ENCODE peak calls at places on chromosomes 6 and 20, in four cellular contexts. I is WTC11, N is SK-N-SH, A is K562. V is an unnamed sample.

GRCh38 chr6:161228096-161228495 is 45.8 kb downstream of the AGPAT4 start:
- DNase-seq in I (no peak), N (no peak), A (no peak), V (no peak)

GRCh38 chr6:106097368-106098231 is 11.5 kb downstream of the PRDM1 start:
- DNase-seq in I (no peak), N (no peak), A (no peak), V (peak; percentile 78)

GRCh38 chr6:148396926-148397325 is 54.3 kb downstream of the SASH1 start:
- DNase-seq in I (no peak), N (no peak), A (no peak), V (no peak)

GRCh38 chr6:145813285-145814034 is 1.1 kb downstream of the FBXO30 start:
- DNase-seq in I (no peak), N (peak; percentile 4), A (peak; percentile 49), V (no peak)

GRCh38 chr20:3801846-3802245 is 5.7 kb downstream of the CDC25B start:
- DNase-seq in I (no peak), N (no peak), A (no peak), V (no peak)

GRCh38 chr6:84549912-84550311 is 214.5 kb downstream of the TBX18 start:
- DNase-seq in I (peak; percentile 46), N (peak; percentile 16), A (peak; percentile 7), V (no peak)

GRCh38 chr6:128803911-128804310 is 79.0 kb upstream of the LAMA2 start:
- DNase-seq in I (no peak), N (no peak), A (no peak), V (no peak)

GRCh38 chr6:111565316-111566221 is 40.1 kb downstream of the TRAF3IP2 start:
- DNase-seq in I (peak; percentile 51), N (no peak), A (no peak), V (no peak)

GRCh38 chr6:139290787-139291294 is 957 bp downstream of the TXLNB start:
- DNase-seq in I (no peak), N (no peak), A (no peak), V (peak; percentile 88)

GRCh38 chr6:131197716-131198115 is 62.4 kb downstream of the AKAP7 start:
- DNase-seq in I (no peak), N (no peak), A (no peak), V (no peak)

GRCh38 chr6:166950443-166950821 is 5.9 kb downstream of the RNASET2 start:
- DNase-seq in I (no peak), N (no peak), A (no peak), V (no peak)

GRCh38 chr6:144023216-144023615 is 15.2 kb upstream of the PLAGL1 start:
- DNase-seq in I (no peak), N (no peak), A (no peak), V (no peak)

GRCh38 chr6:125818225-125818657 is 27.5 kb downstream of the NCOA7 start:
- DNase-seq in I (no peak), N (no peak), A (no peak), V (no peak)

GRCh38 chr20:40286991-40287531 is 402.0 kb downstream of the MAFB start:
- DNase-seq in I (no peak), N (peak; percentile 80), A (no peak), V (no peak)

GRCh38 chr6:106356382-106356781 is 4.1 kb upstream of the CRYBG1 start:
- DNase-seq in I (no peak), N (no peak), A (no peak), V (no peak)

GRCh38 chr6:167937301-167937700 is 60.2 kb upstream of the KIF25 start:
- DNase-seq in I (no peak), N (no peak), A (no peak), V (no peak)

GRCh38 chr20:51462566-51463276 is 79.8 kb downstream of the NFATC2 start:
- DNase-seq in I (no peak), N (peak; percentile 59), A (no peak), V (no peak)

GRCh38 chr20:46202758-46203509 is 84.8 kb downstream of the CD40 start:
- DNase-seq in I (no peak), N (peak; percentile 60), A (no peak), V (no peak)

GRCh38 chr6:139376604-139377218 is 2.3 kb upstream of the CITED2 start:
- DNase-seq in I (peak; percentile 15), N (no peak), A (peak; percentile 22), V (no peak)

GRCh38 chr20:5127204-5127858 is 523 bp downstream of the CDS2 start:
- DNase-seq in I (peak; percentile 49), N (peak; percentile 70), A (peak; percentile 26), V (peak; percentile 43)

DNA sequence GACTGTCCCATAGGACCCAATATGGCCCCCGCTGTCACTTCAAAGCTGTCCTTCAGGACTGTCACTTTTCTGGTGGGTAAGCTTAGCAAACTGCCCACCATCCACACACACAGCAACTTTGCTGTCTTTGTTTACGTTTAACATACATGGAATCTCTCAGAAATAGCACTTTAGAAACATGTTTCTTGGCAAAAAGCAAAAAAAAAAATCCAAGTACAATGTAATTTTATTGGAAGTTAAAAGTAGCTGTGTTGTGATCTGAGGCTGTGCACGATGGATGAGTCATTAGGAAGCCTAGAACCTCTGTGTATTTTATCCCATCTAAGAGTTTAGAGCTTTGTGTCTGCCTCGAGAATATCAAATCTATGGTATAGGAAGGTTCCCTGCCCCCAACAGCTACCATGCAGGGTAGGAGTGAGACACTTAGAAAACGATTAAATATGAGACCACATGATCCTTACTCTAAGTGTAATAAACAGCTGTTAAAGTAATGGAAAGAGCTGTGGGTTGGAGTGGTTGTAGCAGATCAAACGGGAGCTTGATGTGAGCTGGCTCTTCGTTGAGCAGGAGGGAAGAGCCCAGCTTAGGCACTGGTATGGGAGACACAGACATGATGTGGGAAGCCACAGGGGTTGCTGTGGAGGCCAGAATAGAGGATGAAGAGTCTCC is 119.5 kb downstream of the PLEKHG1 start:
- DNase-seq in I (no peak), N (no peak), A (no peak), V (no peak)
- TF ChIP-seq USF1 in I (no peak), N (no peak), A (no peak), V (no peak)

DNA sequence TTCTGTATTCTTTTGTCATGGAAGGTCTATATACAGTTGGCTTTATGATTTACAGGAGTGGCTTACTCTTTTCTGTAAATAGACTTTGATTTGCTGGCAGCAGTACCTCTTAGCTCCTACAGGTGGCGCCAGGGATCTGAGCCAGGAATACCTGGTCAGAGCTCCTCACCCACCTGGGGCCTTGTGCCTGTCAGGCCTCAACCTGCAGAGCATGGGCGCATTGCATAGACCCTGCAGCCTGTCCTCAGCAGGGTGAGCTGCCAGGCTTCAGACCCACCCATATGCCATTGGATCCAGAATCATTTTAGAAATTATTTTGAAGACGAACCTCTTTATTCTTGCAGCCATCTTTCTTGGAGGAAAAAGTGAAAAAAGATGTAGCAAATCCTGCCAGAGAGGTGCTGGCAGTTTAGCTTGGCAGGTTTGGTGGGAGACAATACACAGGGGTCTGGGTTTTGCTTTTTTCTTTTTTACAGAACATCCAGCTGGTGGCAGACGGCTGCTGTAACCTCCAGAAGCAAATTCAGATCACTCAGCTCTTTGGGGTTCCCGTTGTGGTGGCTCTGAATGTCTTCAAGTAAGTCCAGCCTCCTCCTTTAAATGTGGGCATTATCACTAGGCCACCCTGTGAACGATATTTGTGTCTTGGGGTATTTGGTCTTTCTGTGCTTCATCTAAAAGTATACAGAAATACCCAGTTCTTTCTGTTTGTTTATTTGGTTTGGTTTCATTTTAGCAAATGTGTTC is 149.1 kb downstream of the MTHFD1L start:
- DNase-seq in I (peak; percentile 77), N (peak; percentile 73), A (peak; percentile 61), V (no peak)
- TF ChIP-seq USF1 in I (no peak), N (no peak), A (no peak), V (no peak)

GRCh38 chr20:60038400-60038799 is 80.2 kb downstream of the CDH26 start:
- DNase-seq in I (no peak), N (no peak), A (no peak), V (no peak)

GRCh38 chr20:60035486-60035885 is 77.3 kb downstream of the CDH26 start:
- DNase-seq in I (no peak), N (no peak), A (no peak), V (no peak)

GRCh38 chr20:60037120-60037499 is 78.9 kb downstream of the CDH26 start:
- DNase-seq in I (no peak), N (no peak), A (no peak), V (no peak)

GRCh38 chr20:60034231-60035110 is 76.2 kb downstream of the CDH26 start:
- DNase-seq in I (no peak), N (no peak), A (no peak), V (no peak)

DNA sequence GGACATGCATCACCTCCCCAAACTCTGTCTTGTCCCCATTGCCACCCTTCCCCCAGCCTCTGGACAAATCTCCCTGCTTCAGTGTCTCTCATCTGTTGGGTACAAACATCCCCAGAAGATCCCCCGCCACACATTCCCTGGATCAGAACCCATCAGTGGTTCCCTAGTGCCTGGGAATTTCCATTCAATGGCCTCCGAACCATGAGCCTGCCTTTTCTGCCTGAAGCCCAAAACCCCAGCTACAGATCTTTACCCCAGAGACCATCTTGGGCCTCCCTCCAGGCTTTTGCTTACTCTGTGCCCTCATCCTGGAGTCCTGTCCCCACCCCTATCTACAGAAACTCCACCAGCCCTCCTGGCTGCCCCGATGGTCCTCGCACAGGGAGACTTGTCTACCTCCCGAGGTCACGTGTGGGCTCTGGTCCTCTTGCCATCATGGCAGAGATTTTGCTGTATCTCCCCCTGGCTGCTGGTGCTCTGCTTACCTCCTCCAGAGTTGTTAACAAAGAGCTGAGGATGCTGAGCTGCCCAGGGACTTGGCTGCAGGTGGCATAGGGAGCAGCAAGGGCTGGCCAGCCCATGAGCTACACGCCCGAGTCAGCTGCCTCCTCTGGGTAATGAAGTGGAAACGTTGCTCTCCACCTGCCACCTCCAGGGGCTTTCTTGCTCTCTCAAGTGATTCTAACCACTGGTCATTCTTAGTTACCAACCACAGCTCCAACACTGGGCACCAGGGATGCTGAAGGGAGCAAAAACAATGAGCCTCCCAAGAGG is 78.3 kb downstream of the CDH26 start:
- DNase-seq in I (no peak), N (no peak), A (no peak), V (no peak)
- TF ChIP-seq USF1 in I (no peak), N (no peak), A (no peak), V (no peak)

GRCh38 chr6:48110436-48111142 is 408 bp downstream of the PTCHD4 start:
- DNase-seq in I (no peak), N (no peak), A (no peak), V (no peak)
- TF ChIP-seq USF1 in I (no peak), N (no peak), A (no peak), V (no peak)

GRCh38 chr6:107768044-107768443 is 56.1 kb downstream of the SCML4 start:
- DNase-seq in I (no peak), N (no peak), A (no peak), V (no peak)

GRCh38 chr6:107767637-107768036 is 56.5 kb downstream of the SCML4 start:
- DNase-seq in I (no peak), N (no peak), A (no peak), V (no peak)

GRCh38 chr6:107764684-107765460 is 59.2 kb downstream of the SCML4 start:
- DNase-seq in I (no peak), N (no peak), A (no peak), V (no peak)

GRCh38 chr6:107769053-107769658 is 55.0 kb downstream of the SCML4 start:
- DNase-seq in I (no peak), N (no peak), A (no peak), V (no peak)

DNA sequence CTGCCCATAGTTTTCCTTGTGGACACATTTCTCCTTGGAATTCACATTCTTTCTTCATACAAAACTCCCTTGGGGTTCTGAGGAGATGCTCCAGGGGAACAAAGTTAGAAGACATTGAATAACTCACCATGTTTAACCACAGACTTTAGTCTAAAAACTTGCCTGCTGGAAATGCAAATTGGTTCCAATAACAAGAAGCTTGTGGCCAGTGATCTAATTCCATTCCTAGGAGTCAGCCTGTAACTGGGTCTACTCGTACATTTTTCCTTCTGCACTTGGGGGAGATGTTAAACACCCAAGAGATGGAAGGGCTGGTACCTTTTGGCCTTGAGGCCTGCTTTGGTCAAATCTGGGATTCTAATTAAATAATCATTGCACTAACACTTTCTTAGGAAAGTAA is 60.2 kb downstream of the SCML4 start:
- DNase-seq in I (no peak), N (no peak), A (no peak), V (no peak)
- TF ChIP-seq USF1 in I (no peak), N (no peak), A (no peak), V (no peak)

GRCh38 chr6:87922947-87923330 is 124.7 kb upstream of the SPACA1 start:
- DNase-seq in I (no peak), N (peak; percentile 9), A (no peak), V (peak; percentile 86)
- TF ChIP-seq USF1 in I (no peak), N (no peak), A (no peak), V (no peak)